ENCODE peak calls at places on chromosomes 7 and 10, in ten cellular contexts. One of them, this sample, is unnamed.

GRCh38 chr7:151312356-151312755 is 29.3 kb upstream of the NUB1 start:
- DNase-seq in fibroblast of the aortic adventitia: no peak
- DNase-seq in prostate gland: no peak
- DNase-seq in left ventricle myocardium inferior: no peak
- DNase-seq in neuronal stem cell: no peak
- DNase-seq in colonic mucosa: no peak
- DNase-seq in mesendoderm: no peak
- DNase-seq in right lobe of liver: no peak
- DNase-seq in Karpas-422: no peak
- DNase-seq in Panc1: no peak
- DNase-seq in this sample: no peak

GRCh38 chr7:24825931-24826661 is 68.8 kb upstream of the GSDME start:
- DNase-seq in colonic mucosa: peak; percentile 83
- DNase-seq in right lobe of liver: no peak
- DNase-seq in mesendoderm: peak; percentile 73
- DNase-seq in prostate gland: no peak
- DNase-seq in Karpas-422: no peak
- DNase-seq in neuronal stem cell: no peak
- DNase-seq in fibroblast of the aortic adventitia: peak; percentile 60
- DNase-seq in left ventricle myocardium inferior: no peak
- DNase-seq in Panc1: no peak
- DNase-seq in this sample: no peak

GRCh38 chr7:157997080-157997440 is 590.6 kb downstream of the PTPRN2 start:
- DNase-seq in prostate gland: no peak
- DNase-seq in neuronal stem cell: no peak
- DNase-seq in right lobe of liver: peak; percentile 45
- DNase-seq in fibroblast of the aortic adventitia: no peak
- DNase-seq in Panc1: no peak
- DNase-seq in colonic mucosa: no peak
- DNase-seq in mesendoderm: no peak
- DNase-seq in left ventricle myocardium inferior: no peak
- DNase-seq in Karpas-422: no peak
- DNase-seq in this sample: no peak

GRCh38 chr7:36001546-36001945 is 151.5 kb upstream of the EEPD1 start:
- DNase-seq in prostate gland: no peak
- DNase-seq in Karpas-422: no peak
- DNase-seq in right lobe of liver: no peak
- DNase-seq in Panc1: no peak
- DNase-seq in mesendoderm: no peak
- DNase-seq in fibroblast of the aortic adventitia: no peak
- DNase-seq in left ventricle myocardium inferior: no peak
- DNase-seq in neuronal stem cell: no peak
- DNase-seq in colonic mucosa: no peak
- DNase-seq in this sample: peak; percentile 50

GRCh38 chr7:84529480-84530205 is 335.1 kb upstream of the SEMA3A start:
- DNase-seq in right lobe of liver: no peak
- DNase-seq in neuronal stem cell: no peak
- DNase-seq in prostate gland: no peak
- DNase-seq in Karpas-422: no peak
- DNase-seq in fibroblast of the aortic adventitia: peak; percentile 90
- DNase-seq in colonic mucosa: no peak
- DNase-seq in left ventricle myocardium inferior: no peak
- DNase-seq in mesendoderm: peak; percentile 37
- DNase-seq in Panc1: peak; percentile 87
- DNase-seq in this sample: no peak

GRCh38 chr10:130495891-130496642 is 359.9 kb downstream of the GLRX3 start:
- DNase-seq in Panc1: no peak
- DNase-seq in Karpas-422: no peak
- DNase-seq in colonic mucosa: no peak
- DNase-seq in neuronal stem cell: no peak
- DNase-seq in prostate gland: no peak
- DNase-seq in right lobe of liver: no peak
- DNase-seq in mesendoderm: no peak
- DNase-seq in left ventricle myocardium inferior: no peak
- DNase-seq in fibroblast of the aortic adventitia: no peak
- DNase-seq in this sample: peak; percentile 95

GRCh38 chr10:117094856-117095255 is 43.2 kb downstream of the VAX1 start:
- DNase-seq in left ventricle myocardium inferior: no peak
- DNase-seq in Panc1: no peak
- DNase-seq in mesendoderm: peak; percentile 11
- DNase-seq in colonic mucosa: no peak
- DNase-seq in neuronal stem cell: peak; percentile 84
- DNase-seq in right lobe of liver: no peak
- DNase-seq in fibroblast of the aortic adventitia: no peak
- DNase-seq in Karpas-422: no peak
- DNase-seq in prostate gland: no peak
- DNase-seq in this sample: no peak

GRCh38 chr7:139811106-139811505 is 18.0 kb upstream of the TBXAS1 start:
- DNase-seq in Panc1: no peak
- DNase-seq in right lobe of liver: no peak
- DNase-seq in colonic mucosa: no peak
- DNase-seq in Karpas-422: no peak
- DNase-seq in fibroblast of the aortic adventitia: no peak
- DNase-seq in neuronal stem cell: no peak
- DNase-seq in prostate gland: no peak
- DNase-seq in left ventricle myocardium inferior: no peak
- DNase-seq in mesendoderm: no peak
- DNase-seq in this sample: no peak

GRCh38 chr7:107059468-107059867 is 15.0 kb downstream of the PRKAR2B start:
- DNase-seq in neuronal stem cell: no peak
- DNase-seq in prostate gland: no peak
- DNase-seq in right lobe of liver: no peak
- DNase-seq in fibroblast of the aortic adventitia: no peak
- DNase-seq in Panc1: no peak
- DNase-seq in Karpas-422: no peak
- DNase-seq in left ventricle myocardium inferior: no peak
- DNase-seq in colonic mucosa: no peak
- DNase-seq in mesendoderm: no peak
- DNase-seq in this sample: no peak

GRCh38 chr7:49488573-49488972 is 284.9 kb upstream of the VWC2 start:
- DNase-seq in colonic mucosa: no peak
- DNase-seq in right lobe of liver: no peak
- DNase-seq in fibroblast of the aortic adventitia: no peak
- DNase-seq in neuronal stem cell: no peak
- DNase-seq in Panc1: no peak
- DNase-seq in left ventricle myocardium inferior: no peak
- DNase-seq in mesendoderm: peak; percentile 86
- DNase-seq in Karpas-422: no peak
- DNase-seq in prostate gland: no peak
- DNase-seq in this sample: no peak

GRCh38 chr7:28708033-28708451 is 250.1 kb downstream of the TRIL start:
- DNase-seq in fibroblast of the aortic adventitia: peak; percentile 84
- DNase-seq in neuronal stem cell: no peak
- DNase-seq in mesendoderm: peak; percentile 63
- DNase-seq in prostate gland: no peak
- DNase-seq in Panc1: no peak
- DNase-seq in colonic mucosa: no peak
- DNase-seq in right lobe of liver: no peak
- DNase-seq in Karpas-422: no peak
- DNase-seq in left ventricle myocardium inferior: no peak
- DNase-seq in this sample: no peak

GRCh38 chr7:157211710-157212109 is 73.0 kb downstream of the UBE3C start:
- DNase-seq in mesendoderm: no peak
- DNase-seq in right lobe of liver: no peak
- DNase-seq in Karpas-422: no peak
- DNase-seq in prostate gland: no peak
- DNase-seq in colonic mucosa: no peak
- DNase-seq in neuronal stem cell: no peak
- DNase-seq in Panc1: no peak
- DNase-seq in fibroblast of the aortic adventitia: peak; percentile 45
- DNase-seq in left ventricle myocardium inferior: no peak
- DNase-seq in this sample: no peak

GRCh38 chr10:60335708-60336107 is 54.0 kb downstream of the ANK3 start:
- DNase-seq in right lobe of liver: no peak
- DNase-seq in fibroblast of the aortic adventitia: no peak
- DNase-seq in mesendoderm: peak; percentile 31
- DNase-seq in left ventricle myocardium inferior: no peak
- DNase-seq in prostate gland: no peak
- DNase-seq in colonic mucosa: no peak
- DNase-seq in neuronal stem cell: no peak
- DNase-seq in Panc1: no peak
- DNase-seq in Karpas-422: peak; percentile 62
- DNase-seq in this sample: no peak

GRCh38 chr7:131029002-131029401 is 295.0 kb upstream of the KLF14 start:
- DNase-seq in neuronal stem cell: no peak
- DNase-seq in Panc1: no peak
- DNase-seq in left ventricle myocardium inferior: no peak
- DNase-seq in mesendoderm: no peak
- DNase-seq in Karpas-422: no peak
- DNase-seq in prostate gland: no peak
- DNase-seq in fibroblast of the aortic adventitia: no peak
- DNase-seq in right lobe of liver: no peak
- DNase-seq in colonic mucosa: no peak
- DNase-seq in this sample: no peak

GRCh38 chr7:131028293-131028692 is 294.3 kb upstream of the KLF14 start:
- DNase-seq in left ventricle myocardium inferior: no peak
- DNase-seq in Karpas-422: no peak
- DNase-seq in colonic mucosa: no peak
- DNase-seq in mesendoderm: no peak
- DNase-seq in fibroblast of the aortic adventitia: no peak
- DNase-seq in Panc1: no peak
- DNase-seq in right lobe of liver: no peak
- DNase-seq in neuronal stem cell: no peak
- DNase-seq in prostate gland: no peak
- DNase-seq in this sample: no peak

GRCh38 chr7:131021902-131022301 is 287.9 kb upstream of the KLF14 start:
- DNase-seq in mesendoderm: no peak
- DNase-seq in prostate gland: no peak
- DNase-seq in neuronal stem cell: no peak
- DNase-seq in fibroblast of the aortic adventitia: no peak
- DNase-seq in Panc1: no peak
- DNase-seq in colonic mucosa: no peak
- DNase-seq in Karpas-422: peak; percentile 67
- DNase-seq in left ventricle myocardium inferior: no peak
- DNase-seq in right lobe of liver: no peak
- DNase-seq in this sample: no peak

GRCh38 chr7:131027287-131027773 is 293.3 kb upstream of the KLF14 start:
- DNase-seq in right lobe of liver: no peak
- DNase-seq in prostate gland: no peak
- DNase-seq in colonic mucosa: no peak
- DNase-seq in Panc1: no peak
- DNase-seq in neuronal stem cell: no peak
- DNase-seq in fibroblast of the aortic adventitia: peak; percentile 78
- DNase-seq in Karpas-422: peak; percentile 81
- DNase-seq in mesendoderm: no peak
- DNase-seq in left ventricle myocardium inferior: peak; percentile 50
- DNase-seq in this sample: no peak

DNA sequence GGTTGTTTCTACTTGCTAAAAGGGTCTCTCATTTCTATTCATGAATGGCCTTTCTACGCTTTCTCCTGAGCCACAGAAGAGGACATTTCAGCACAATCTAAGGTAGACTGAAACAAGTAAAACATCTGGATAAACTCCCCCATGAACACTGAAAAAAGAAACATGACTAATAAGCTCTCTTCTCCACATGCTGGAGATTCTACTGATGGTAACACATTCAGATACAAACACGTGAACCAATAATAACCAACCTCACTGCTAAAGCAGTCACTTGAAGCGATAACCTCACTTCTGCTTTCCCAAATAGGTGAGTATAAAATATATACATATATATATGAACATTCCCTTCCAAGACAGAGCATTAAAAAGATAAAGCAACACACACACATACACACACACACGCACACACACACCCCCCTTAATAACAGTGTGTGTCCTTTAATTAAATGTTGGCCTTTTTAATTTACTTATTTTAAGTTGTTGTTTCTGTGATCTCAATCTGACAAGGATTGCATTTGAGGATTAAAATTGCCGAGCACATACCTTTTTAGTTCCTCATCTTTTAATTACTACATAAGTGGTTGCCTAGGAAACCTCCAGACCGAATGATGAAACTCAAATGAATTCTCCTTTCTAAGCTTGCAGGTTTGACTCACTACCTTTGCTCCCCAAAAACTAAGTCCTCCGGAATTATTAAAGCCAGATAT is 292.4 kb upstream of the KLF14 start:
- DNase-seq in colonic mucosa: no peak
- DNase-seq in Karpas-422: peak; percentile 83
- DNase-seq in neuronal stem cell: no peak
- DNase-seq in prostate gland: no peak
- DNase-seq in right lobe of liver: no peak
- DNase-seq in mesendoderm: peak; percentile 35
- DNase-seq in left ventricle myocardium inferior: no peak
- DNase-seq in Panc1: no peak
- DNase-seq in fibroblast of the aortic adventitia: peak; percentile 57
- DNase-seq in this sample: no peak
- H3K4me3 ChIP-seq in colonic mucosa: no peak overlapping the region
- H3K4me3 ChIP-seq in Karpas-422: peak overlapping the region; percentile 11
- H3K4me3 ChIP-seq in neuronal stem cell: no peak overlapping the region
- H3K4me3 ChIP-seq in prostate gland: no peak overlapping the region
- H3K4me3 ChIP-seq in right lobe of liver: no peak overlapping the region
- H3K4me3 ChIP-seq in mesendoderm: no peak overlapping the region
- H3K4me3 ChIP-seq in left ventricle myocardium inferior: no peak overlapping the region
- H3K4me3 ChIP-seq in Panc1: no peak overlapping the region
- H3K4me3 ChIP-seq in fibroblast of the aortic adventitia: no peak overlapping the region
- H3K4me3 ChIP-seq in this sample: no peak overlapping the region

DNA sequence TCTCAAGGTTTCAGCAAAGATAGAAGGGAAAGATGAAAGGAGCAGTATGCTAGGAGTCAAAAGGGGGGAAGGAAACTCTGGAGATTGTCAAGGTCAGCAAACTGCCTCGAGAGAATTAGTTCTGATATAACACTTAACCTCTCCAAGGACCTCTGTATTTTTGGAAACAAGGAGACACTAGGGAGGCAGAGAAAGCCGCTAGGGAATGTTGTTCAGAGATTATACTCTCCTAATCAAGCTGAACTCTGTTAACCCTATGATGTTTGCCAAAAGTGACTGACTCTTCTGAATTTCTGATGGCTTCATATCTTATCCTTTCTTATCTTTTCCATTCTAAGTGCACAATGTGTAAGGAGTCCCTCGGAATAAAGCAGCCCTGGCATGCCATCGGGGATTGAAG is 27.1 kb downstream of the CREM start:
- DNase-seq in colonic mucosa: no peak
- DNase-seq in fibroblast of the aortic adventitia: peak; percentile 34
- DNase-seq in neuronal stem cell: no peak
- DNase-seq in left ventricle myocardium inferior: no peak
- DNase-seq in prostate gland: no peak
- DNase-seq in mesendoderm: peak; percentile 39
- DNase-seq in right lobe of liver: no peak
- DNase-seq in Panc1: no peak
- DNase-seq in Karpas-422: no peak
- DNase-seq in this sample: no peak
- H3K4me3 ChIP-seq in colonic mucosa: no peak overlapping the region
- H3K4me3 ChIP-seq in fibroblast of the aortic adventitia: no peak overlapping the region
- H3K4me3 ChIP-seq in neuronal stem cell: no peak overlapping the region
- H3K4me3 ChIP-seq in left ventricle myocardium inferior: no peak overlapping the region
- H3K4me3 ChIP-seq in prostate gland: no peak overlapping the region
- H3K4me3 ChIP-seq in mesendoderm: no peak overlapping the region
- H3K4me3 ChIP-seq in right lobe of liver: no peak overlapping the region
- H3K4me3 ChIP-seq in Panc1: no peak overlapping the region
- H3K4me3 ChIP-seq in Karpas-422: no peak overlapping the region
- H3K4me3 ChIP-seq in this sample: no peak overlapping the region

GRCh38 chr10:25017661-25018060 is 1.2 kb downstream of the THNSL1 start:
- DNase-seq in neuronal stem cell: no peak
- DNase-seq in colonic mucosa: no peak
- DNase-seq in Karpas-422: no peak
- DNase-seq in mesendoderm: no peak
- DNase-seq in left ventricle myocardium inferior: no peak
- DNase-seq in right lobe of liver: no peak
- DNase-seq in Panc1: no peak
- DNase-seq in fibroblast of the aortic adventitia: no peak
- DNase-seq in prostate gland: no peak
- DNase-seq in this sample: no peak
- H3K4me3 ChIP-seq in neuronal stem cell: peak overlapping the region; percentile 80
- H3K4me3 ChIP-seq in colonic mucosa: no peak overlapping the region
- H3K4me3 ChIP-seq in Karpas-422: no peak overlapping the region
- H3K4me3 ChIP-seq in mesendoderm: no peak overlapping the region
- H3K4me3 ChIP-seq in left ventricle myocardium inferior: peak overlapping the region; percentile 81
- H3K4me3 ChIP-seq in right lobe of liver: peak overlapping the region; percentile 55
- H3K4me3 ChIP-seq in Panc1: peak overlapping the region; percentile 70
- H3K4me3 ChIP-seq in fibroblast of the aortic adventitia: no peak overlapping the region
- H3K4me3 ChIP-seq in prostate gland: no peak overlapping the region
- H3K4me3 ChIP-seq in this sample: no peak overlapping the region

GRCh38 chr10:79138449-79139123 is 69.8 kb downstream of the ZMIZ1 start:
- DNase-seq in mesendoderm: no peak
- DNase-seq in fibroblast of the aortic adventitia: no peak
- DNase-seq in prostate gland: no peak
- DNase-seq in left ventricle myocardium inferior: no peak
- DNase-seq in colonic mucosa: no peak
- DNase-seq in right lobe of liver: no peak
- DNase-seq in neuronal stem cell: no peak
- DNase-seq in Panc1: no peak
- DNase-seq in Karpas-422: no peak
- DNase-seq in this sample: no peak
- H3K4me3 ChIP-seq in mesendoderm: no peak overlapping the region
- H3K4me3 ChIP-seq in fibroblast of the aortic adventitia: no peak overlapping the region
- H3K4me3 ChIP-seq in prostate gland: no peak overlapping the region
- H3K4me3 ChIP-seq in left ventricle myocardium inferior: peak overlapping the region; percentile 35
- H3K4me3 ChIP-seq in colonic mucosa: no peak overlapping the region
- H3K4me3 ChIP-seq in right lobe of liver: no peak overlapping the region
- H3K4me3 ChIP-seq in neuronal stem cell: no peak overlapping the region
- H3K4me3 ChIP-seq in Panc1: no peak overlapping the region
- H3K4me3 ChIP-seq in Karpas-422: no peak overlapping the region
- H3K4me3 ChIP-seq in this sample: peak overlapping the region; percentile 11